ENCODE peak calls at places on chromosomes 13 and 19, in nine cellular contexts. One of them, this sample, is unnamed.

GRCh38 chr19:14089662-14090508 is 666 bp downstream of the SAMD1 start:
- DNase-seq in upper lobe of right lung: peak
- DNase-seq in cardiac fibroblast: peak
- DNase-seq in astrocyte of the spinal cord: peak
- DNase-seq in left lung: peak
- DNase-seq in mucosa of descending colon: peak
- DNase-seq in lung: no peak
- DNase-seq in AG10803: peak
- DNase-seq in HFF-Myc: no peak
- DNase-seq in this sample: no peak

GRCh38 chr19:28556371-28556770 is 656.6 kb downstream of the UQCRFS1 start:
- DNase-seq in upper lobe of right lung: no peak
- DNase-seq in cardiac fibroblast: no peak
- DNase-seq in astrocyte of the spinal cord: no peak
- DNase-seq in left lung: no peak
- DNase-seq in mucosa of descending colon: no peak
- DNase-seq in lung: peak
- DNase-seq in AG10803: no peak
- DNase-seq in HFF-Myc: no peak
- DNase-seq in this sample: no peak

GRCh38 chr13:46736568-46736967 is 60.4 kb downstream of the ESD start:
- DNase-seq in upper lobe of right lung: no peak
- DNase-seq in cardiac fibroblast: no peak
- DNase-seq in astrocyte of the spinal cord: no peak
- DNase-seq in left lung: no peak
- DNase-seq in mucosa of descending colon: no peak
- DNase-seq in lung: no peak
- DNase-seq in AG10803: no peak
- DNase-seq in HFF-Myc: no peak
- DNase-seq in this sample: no peak

GRCh38 chr19:22144394-22144793 is 52.4 kb downstream of the ZNF676 start:
- DNase-seq in upper lobe of right lung: no peak
- DNase-seq in cardiac fibroblast: peak
- DNase-seq in astrocyte of the spinal cord: peak
- DNase-seq in left lung: no peak
- DNase-seq in mucosa of descending colon: no peak
- DNase-seq in lung: no peak
- DNase-seq in AG10803: no peak
- DNase-seq in HFF-Myc: peak
- DNase-seq in this sample: peak

GRCh38 chr13:90184355-90184754 is 1163.1 kb upstream of the MIR17HG start:
- DNase-seq in upper lobe of right lung: no peak
- DNase-seq in cardiac fibroblast: no peak
- DNase-seq in astrocyte of the spinal cord: no peak
- DNase-seq in left lung: no peak
- DNase-seq in mucosa of descending colon: no peak
- DNase-seq in lung: no peak
- DNase-seq in AG10803: no peak
- DNase-seq in HFF-Myc: no peak
- DNase-seq in this sample: no peak

GRCh38 chr19:13883665-13884064 is 6.7 kb downstream of the NANOS3 start:
- DNase-seq in upper lobe of right lung: no peak
- DNase-seq in cardiac fibroblast: no peak
- DNase-seq in astrocyte of the spinal cord: no peak
- DNase-seq in left lung: no peak
- DNase-seq in mucosa of descending colon: no peak
- DNase-seq in lung: no peak
- DNase-seq in AG10803: no peak
- DNase-seq in HFF-Myc: no peak
- DNase-seq in this sample: no peak

GRCh38 chr13:94362411-94362909 is 117.0 kb downstream of the DCT start:
- DNase-seq in upper lobe of right lung: no peak
- DNase-seq in cardiac fibroblast: peak
- DNase-seq in astrocyte of the spinal cord: peak
- DNase-seq in left lung: no peak
- DNase-seq in mucosa of descending colon: peak
- DNase-seq in lung: peak
- DNase-seq in AG10803: peak
- DNase-seq in HFF-Myc: peak
- DNase-seq in this sample: peak

GRCh38 chr19:347946-348861 is 3.6 kb upstream of the MIER2 start:
- DNase-seq in upper lobe of right lung: no peak
- DNase-seq in cardiac fibroblast: peak
- DNase-seq in astrocyte of the spinal cord: no peak
- DNase-seq in left lung: no peak
- DNase-seq in mucosa of descending colon: no peak
- DNase-seq in lung: no peak
- DNase-seq in AG10803: no peak
- DNase-seq in HFF-Myc: no peak
- DNase-seq in this sample: no peak

GRCh38 chr13:65217459-65217858 is 2012.7 kb downstream of the PCDH9 start:
- DNase-seq in upper lobe of right lung: no peak
- DNase-seq in cardiac fibroblast: no peak
- DNase-seq in astrocyte of the spinal cord: no peak
- DNase-seq in left lung: no peak
- DNase-seq in mucosa of descending colon: no peak
- DNase-seq in lung: no peak
- DNase-seq in AG10803: no peak
- DNase-seq in HFF-Myc: no peak
- DNase-seq in this sample: no peak

GRCh38 chr13:89988206-89988605 is 1359.3 kb upstream of the MIR17HG start:
- DNase-seq in upper lobe of right lung: no peak
- DNase-seq in cardiac fibroblast: no peak
- DNase-seq in astrocyte of the spinal cord: no peak
- DNase-seq in left lung: no peak
- DNase-seq in mucosa of descending colon: no peak
- DNase-seq in lung: no peak
- DNase-seq in AG10803: no peak
- DNase-seq in HFF-Myc: no peak
- DNase-seq in this sample: no peak

GRCh38 chr13:74406439-74406838 is 272.2 kb upstream of the KLF12 start:
- DNase-seq in upper lobe of right lung: no peak
- DNase-seq in cardiac fibroblast: no peak
- DNase-seq in astrocyte of the spinal cord: no peak
- DNase-seq in left lung: no peak
- DNase-seq in mucosa of descending colon: no peak
- DNase-seq in lung: no peak
- DNase-seq in AG10803: peak
- DNase-seq in HFF-Myc: no peak
- DNase-seq in this sample: no peak

GRCh38 chr13:74413482-74413881 is 279.3 kb upstream of the KLF12 start:
- DNase-seq in upper lobe of right lung: no peak
- DNase-seq in cardiac fibroblast: no peak
- DNase-seq in astrocyte of the spinal cord: no peak
- DNase-seq in left lung: no peak
- DNase-seq in mucosa of descending colon: no peak
- DNase-seq in lung: no peak
- DNase-seq in AG10803: no peak
- DNase-seq in HFF-Myc: no peak
- DNase-seq in this sample: no peak

GRCh38 chr13:74414458-74414857 is 280.3 kb upstream of the KLF12 start:
- DNase-seq in upper lobe of right lung: no peak
- DNase-seq in cardiac fibroblast: no peak
- DNase-seq in astrocyte of the spinal cord: no peak
- DNase-seq in left lung: no peak
- DNase-seq in mucosa of descending colon: no peak
- DNase-seq in lung: no peak
- DNase-seq in AG10803: no peak
- DNase-seq in HFF-Myc: no peak
- DNase-seq in this sample: no peak

GRCh38 chr13:74409551-74409950 is 275.3 kb upstream of the KLF12 start:
- DNase-seq in upper lobe of right lung: no peak
- DNase-seq in cardiac fibroblast: no peak
- DNase-seq in astrocyte of the spinal cord: no peak
- DNase-seq in left lung: no peak
- DNase-seq in mucosa of descending colon: no peak
- DNase-seq in lung: no peak
- DNase-seq in AG10803: peak
- DNase-seq in HFF-Myc: no peak
- DNase-seq in this sample: no peak
- H3K4me3 ChIP-seq in upper lobe of right lung: no peak
- H3K4me3 ChIP-seq in cardiac fibroblast: no peak
- H3K4me3 ChIP-seq in astrocyte of the spinal cord: no peak
- H3K4me3 ChIP-seq in left lung: no peak
- H3K4me3 ChIP-seq in mucosa of descending colon: no peak
- H3K4me3 ChIP-seq in lung: no peak
- H3K4me3 ChIP-seq in AG10803: no peak
- H3K4me3 ChIP-seq in HFF-Myc: no peak
- H3K4me3 ChIP-seq in this sample: no peak

GRCh38 chr19:41085748-41086415 is 2.4 kb upstream of the CYP2A13 start:
- DNase-seq in upper lobe of right lung: no peak
- DNase-seq in cardiac fibroblast: no peak
- DNase-seq in astrocyte of the spinal cord: no peak
- DNase-seq in left lung: no peak
- DNase-seq in mucosa of descending colon: no peak
- DNase-seq in lung: no peak
- DNase-seq in AG10803: no peak
- DNase-seq in HFF-Myc: no peak
- DNase-seq in this sample: no peak

GRCh38 chr19:41095703-41096102 is 7.5 kb downstream of the CYP2A13 start:
- DNase-seq in upper lobe of right lung: no peak
- DNase-seq in cardiac fibroblast: no peak
- DNase-seq in astrocyte of the spinal cord: no peak
- DNase-seq in left lung: no peak
- DNase-seq in mucosa of descending colon: no peak
- DNase-seq in lung: no peak
- DNase-seq in AG10803: no peak
- DNase-seq in HFF-Myc: no peak
- DNase-seq in this sample: no peak

GRCh38 chr19:41088151-41088550 is at the start of gene CYP2A13:
- DNase-seq in upper lobe of right lung: no peak
- DNase-seq in cardiac fibroblast: no peak
- DNase-seq in astrocyte of the spinal cord: no peak
- DNase-seq in left lung: no peak
- DNase-seq in mucosa of descending colon: no peak
- DNase-seq in lung: no peak
- DNase-seq in AG10803: no peak
- DNase-seq in HFF-Myc: no peak
- DNase-seq in this sample: no peak

GRCh38 chr19:41089955-41090354 is 1.7 kb downstream of the CYP2A13 start:
- DNase-seq in upper lobe of right lung: no peak
- DNase-seq in cardiac fibroblast: no peak
- DNase-seq in astrocyte of the spinal cord: no peak
- DNase-seq in left lung: no peak
- DNase-seq in mucosa of descending colon: no peak
- DNase-seq in lung: no peak
- DNase-seq in AG10803: no peak
- DNase-seq in HFF-Myc: no peak
- DNase-seq in this sample: no peak
- TF ChIP-seq CTCF in upper lobe of right lung: no peak
- TF ChIP-seq CTCF in cardiac fibroblast: no peak
- TF ChIP-seq CTCF in astrocyte of the spinal cord: no peak
- TF ChIP-seq CTCF in left lung: no peak
- TF ChIP-seq CTCF in mucosa of descending colon: no peak
- TF ChIP-seq CTCF in lung: no peak
- TF ChIP-seq CTCF in AG10803: no peak
- TF ChIP-seq CTCF in HFF-Myc: no peak
- TF ChIP-seq CTCF in this sample: no peak

GRCh38 chr13:52906122-52906903 is 57.9 kb upstream of the PCDH8 start:
- DNase-seq in upper lobe of right lung: no peak
- DNase-seq in cardiac fibroblast: no peak
- DNase-seq in astrocyte of the spinal cord: no peak
- DNase-seq in left lung: no peak
- DNase-seq in mucosa of descending colon: no peak
- DNase-seq in lung: no peak
- DNase-seq in AG10803: no peak
- DNase-seq in HFF-Myc: no peak
- DNase-seq in this sample: no peak

GRCh38 chr13:52899206-52899605 is 50.8 kb upstream of the PCDH8 start:
- DNase-seq in upper lobe of right lung: no peak
- DNase-seq in cardiac fibroblast: no peak
- DNase-seq in astrocyte of the spinal cord: no peak
- DNase-seq in left lung: no peak
- DNase-seq in mucosa of descending colon: no peak
- DNase-seq in lung: no peak
- DNase-seq in AG10803: no peak
- DNase-seq in HFF-Myc: no peak
- DNase-seq in this sample: no peak

DNA sequence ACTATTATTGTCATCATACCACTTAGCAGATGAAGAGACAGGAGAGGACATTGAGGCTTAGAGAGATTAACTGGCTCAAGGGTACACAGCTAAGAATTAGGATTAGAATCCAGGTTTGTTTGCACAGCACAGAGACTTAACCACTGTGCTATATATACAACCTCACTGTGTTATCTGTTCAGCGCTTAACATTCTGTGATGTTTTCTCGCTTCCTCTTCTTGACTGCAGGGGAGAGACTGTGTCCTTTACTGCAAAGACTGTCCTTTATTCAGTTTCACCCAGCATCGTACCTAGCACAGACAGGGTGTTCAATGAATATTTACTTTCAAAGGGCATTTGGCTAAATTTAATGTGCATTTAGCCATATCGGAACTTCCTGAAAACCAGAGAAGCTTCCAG is 54.9 kb upstream of the PCDH8 start:
- DNase-seq in upper lobe of right lung: no peak
- DNase-seq in cardiac fibroblast: no peak
- DNase-seq in astrocyte of the spinal cord: no peak
- DNase-seq in left lung: no peak
- DNase-seq in mucosa of descending colon: no peak
- DNase-seq in lung: no peak
- DNase-seq in AG10803: no peak
- DNase-seq in HFF-Myc: no peak
- DNase-seq in this sample: no peak
- H3K4me3 ChIP-seq in upper lobe of right lung: no peak
- H3K4me3 ChIP-seq in cardiac fibroblast: no peak
- H3K4me3 ChIP-seq in astrocyte of the spinal cord: no peak
- H3K4me3 ChIP-seq in left lung: no peak
- H3K4me3 ChIP-seq in mucosa of descending colon: no peak
- H3K4me3 ChIP-seq in lung: no peak
- H3K4me3 ChIP-seq in AG10803: no peak
- H3K4me3 ChIP-seq in HFF-Myc: no peak
- H3K4me3 ChIP-seq in this sample: no peak

GRCh38 chr19:57825501-57825900 is 4.6 kb upstream of the ZNF587B start:
- DNase-seq in upper lobe of right lung: no peak
- DNase-seq in cardiac fibroblast: no peak
- DNase-seq in astrocyte of the spinal cord: no peak
- DNase-seq in left lung: no peak
- DNase-seq in mucosa of descending colon: no peak
- DNase-seq in lung: no peak
- DNase-seq in AG10803: no peak
- DNase-seq in HFF-Myc: no peak
- DNase-seq in this sample: no peak

GRCh38 chr19:57829316-57829715 is 783 bp upstream of the ZNF587B start:
- DNase-seq in upper lobe of right lung: no peak
- DNase-seq in cardiac fibroblast: peak
- DNase-seq in astrocyte of the spinal cord: no peak
- DNase-seq in left lung: no peak
- DNase-seq in mucosa of descending colon: no peak
- DNase-seq in lung: no peak
- DNase-seq in AG10803: no peak
- DNase-seq in HFF-Myc: no peak
- DNase-seq in this sample: no peak

DNA sequence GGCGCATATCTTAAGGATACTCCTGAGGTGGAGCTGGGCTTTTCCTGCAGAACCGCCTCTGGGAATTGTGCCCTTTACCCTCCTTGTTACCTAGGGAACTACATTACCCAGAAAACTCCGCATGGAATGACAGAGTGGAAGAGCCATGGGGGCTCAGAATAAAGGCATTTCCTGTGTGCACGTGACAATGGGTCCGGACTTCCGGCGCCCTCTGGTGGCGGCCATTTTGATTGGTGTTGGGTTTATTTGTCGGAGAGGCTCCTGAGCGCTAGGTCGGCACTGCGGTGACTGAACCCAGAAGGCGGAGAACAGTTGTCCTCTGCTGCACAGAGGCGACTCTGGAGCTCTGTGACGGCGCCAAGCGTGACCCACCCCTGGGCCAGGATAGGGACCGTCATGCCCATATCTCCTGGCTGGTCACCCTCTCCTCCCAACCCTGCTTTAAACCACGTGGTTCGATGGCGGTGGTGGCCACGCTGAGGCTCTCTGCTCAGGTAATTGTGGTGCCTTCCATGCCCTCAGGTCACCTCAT is at the start of gene ZNF587B:
- DNase-seq in upper lobe of right lung: peak
- DNase-seq in cardiac fibroblast: peak
- DNase-seq in astrocyte of the spinal cord: peak
- DNase-seq in left lung: peak
- DNase-seq in mucosa of descending colon: peak
- DNase-seq in lung: peak
- DNase-seq in AG10803: no peak
- DNase-seq in HFF-Myc: peak
- DNase-seq in this sample: peak
- TF ChIP-seq CTCF in upper lobe of right lung: peak
- TF ChIP-seq CTCF in cardiac fibroblast: no peak
- TF ChIP-seq CTCF in astrocyte of the spinal cord: peak
- TF ChIP-seq CTCF in left lung: peak
- TF ChIP-seq CTCF in mucosa of descending colon: peak
- TF ChIP-seq CTCF in lung: no peak
- TF ChIP-seq CTCF in AG10803: peak
- TF ChIP-seq CTCF in HFF-Myc: peak
- TF ChIP-seq CTCF in this sample: peak